ENCODE peak calls at places on chromosomes 4 and X, in eight cellular contexts. X is Kasumi-1; H is NCI-H2029 treated with DMSO at 0.1 percent for 48 hours; Z is stimulated activated CD8-positive, alpha-beta memory T cell treated with anti-CD3 and anti-CD28 coated beads, Interleukin-12 subunit alpha, Interleukin-12 subunit beta, amount 100 ng/mL, for 4 hours; F is BJ; O is stimulated activated CD4-positive, alpha-beta T cell treated with anti-CD3 and anti-CD28 coated beads, Interleukin-4, amount 100 ng/mL, for 48 hours; Q is H9; E is GM12878. Y is an unnamed sample.

GRCh38 chr4:128601992-128602695 is 207.4 kb upstream of the JADE1 start:
- DNase-seq in F (no peak), Z (no peak), O (no peak), H (no peak), E (no peak), X (no peak), Q (no peak), Y (no peak)

GRCh38 chrX:110741213-110741796 is 54.3 kb downstream of the CHRDL1 start:
- DNase-seq in F (no peak), O (no peak), Z (no peak), Q (peak; percentile 48), X (no peak), H (no peak), E (no peak), Y (no peak)

GRCh38 chr4:138063581-138063980 is 178.6 kb downstream of the SLC7A11 start:
- DNase-seq in H (no peak), E (no peak), O (no peak), Q (no peak), F (no peak), Z (no peak), X (no peak), Y (no peak)

GRCh38 chr4:61086979-61087378 is 113.1 kb upstream of the ADGRL3 start:
- DNase-seq in F (no peak), Z (no peak), H (no peak), O (no peak), Q (no peak), E (no peak), X (no peak), Y (no peak)

GRCh38 chr4:52111995-52112394 is 60.9 kb downstream of the SPATA18 start:
- DNase-seq in H (no peak), E (no peak), F (peak; percentile 50), Q (no peak), Z (no peak), X (no peak), O (no peak), Y (no peak)

GRCh38 chr4:159048166-159048886 is 54.6 kb upstream of the RAPGEF2 start:
- DNase-seq in F (no peak), Z (no peak), H (peak; percentile 68), X (no peak), O (no peak), Q (peak; percentile 55), E (no peak), Y (peak; percentile 78)

GRCh38 chr4:41746025-41746439 is 2.5 kb downstream of the PHOX2B start:
- DNase-seq in X (no peak), E (no peak), Z (no peak), Q (peak; percentile 39), F (no peak), O (no peak), H (no peak), Y (no peak)

GRCh38 chrX:111854778-111855490 is 21.0 kb upstream of the TRPC5OS start:
- DNase-seq in X (peak; percentile 0), E (no peak), H (no peak), O (no peak), Z (no peak), F (no peak), Q (peak; percentile 58), Y (no peak)

Y was measured in left colon.